ENCODE peak calls at places on chromosomes 16 and 17, in ten cellular contexts. I, B, C, O, Q, H, K, Z, Y and A are unnamed samples.

GRCh38 chr16:83354015-83354414 is 453.8 kb upstream of the HSBP1 start:
- DNase-seq in K (no peak), H (no peak), Z (no peak), Q (no peak), O (no peak), Y (no peak), B (no peak), C (no peak), I (no peak), A (no peak)

GRCh38 chr17:80793421-80793820 is 198.2 kb upstream of the CHMP6 start:
- DNase-seq in Z (no peak), Y (no peak), H (no peak), O (no peak), I (no peak), C (no peak), K (no peak), Q (no peak), B (no peak), A (no peak)

GRCh38 chr17:21218101-21218500 is 4.1 kb upstream of the TMEM11 start:
- DNase-seq in Y (no peak), I (peak; percentile 4), H (no peak), K (no peak), Q (no peak), O (peak; percentile 41), C (no peak), Z (peak; percentile 67), B (no peak), A (no peak)

GRCh38 chr17:16371742-16372141 is 9.1 kb upstream of the UBB start:
- DNase-seq in Q (no peak), I (no peak), H (no peak), K (peak; percentile 98), B (no peak), O (peak; percentile 59), Y (peak; percentile 69), C (no peak), Z (no peak), A (no peak)

GRCh38 chr16:8611886-8612595 is 9.5 kb upstream of the METTL22 start:
- DNase-seq in I (no peak), B (no peak), Q (no peak), C (no peak), Z (no peak), Y (no peak), O (peak; percentile 40), H (no peak), K (peak; percentile 19), A (no peak)

GRCh38 chr16:53714080-53715050 is 10.4 kb downstream of the FTO start:
- DNase-seq in Q (no peak), Y (no peak), H (no peak), K (no peak), Z (no peak), O (peak; percentile 71), B (no peak), C (no peak), I (no peak), A (no peak)

GRCh38 chr17:59785091-59785799 is 77.8 kb downstream of the VMP1 start:
- DNase-seq in K (no peak), B (no peak), Z (no peak), I (no peak), Q (no peak), H (no peak), C (no peak), O (peak; percentile 31), Y (peak; percentile 37), A (no peak)

GRCh38 chr17:54901230-54901847 is 687 bp downstream of the TOM1L1 start:
- DNase-seq in H (no peak), K (peak; percentile 8), I (no peak), B (no peak), C (no peak), Z (peak; percentile 34), Q (no peak), O (peak; percentile 71), Y (peak; percentile 83), A (no peak)

GRCh38 chr16:87792205-87792565 is 26.4 kb upstream of the KLHDC4 start:
- DNase-seq in K (no peak), Q (no peak), O (no peak), H (no peak), C (no peak), B (no peak), Y (no peak), Z (no peak), I (no peak), A (no peak)

GRCh38 chr16:87791295-87792204 is 25.8 kb upstream of the KLHDC4 start:
- DNase-seq in I (no peak), Q (no peak), H (no peak), Z (peak; percentile 35), O (no peak), K (no peak), C (no peak), Y (no peak), B (no peak), A (no peak)

GRCh38 chr16:87784812-87785211 is 19.0 kb upstream of the KLHDC4 start:
- DNase-seq in B (no peak), Q (no peak), H (no peak), Y (no peak), Z (no peak), I (no peak), K (peak; percentile 35), O (peak; percentile 34), C (no peak), A (no peak)

GRCh38 chr16:87790278-87791023 is 24.7 kb upstream of the KLHDC4 start:
- DNase-seq in O (no peak), Q (no peak), Y (peak; percentile 44), K (peak; percentile 33), B (no peak), H (no peak), C (no peak), I (no peak), Z (no peak), A (no peak)

GRCh38 chr16:87789437-87790277 is 23.9 kb upstream of the KLHDC4 start:
- DNase-seq in C (no peak), K (peak; percentile 86), Y (peak; percentile 86), H (no peak), Z (no peak), I (no peak), B (no peak), Q (no peak), O (peak; percentile 91), A (no peak)
- H3K27ac ChIP-seq in C (no peak overlapping the region), K (peak overlapping the region; percentile 37), Y (peak overlapping the region; percentile 76), H (no peak overlapping the region), Z (no peak overlapping the region), I (no peak overlapping the region), B (no peak overlapping the region), Q (no peak overlapping the region), O (peak overlapping the region; percentile 69), A (no peak overlapping the region)

DNA sequence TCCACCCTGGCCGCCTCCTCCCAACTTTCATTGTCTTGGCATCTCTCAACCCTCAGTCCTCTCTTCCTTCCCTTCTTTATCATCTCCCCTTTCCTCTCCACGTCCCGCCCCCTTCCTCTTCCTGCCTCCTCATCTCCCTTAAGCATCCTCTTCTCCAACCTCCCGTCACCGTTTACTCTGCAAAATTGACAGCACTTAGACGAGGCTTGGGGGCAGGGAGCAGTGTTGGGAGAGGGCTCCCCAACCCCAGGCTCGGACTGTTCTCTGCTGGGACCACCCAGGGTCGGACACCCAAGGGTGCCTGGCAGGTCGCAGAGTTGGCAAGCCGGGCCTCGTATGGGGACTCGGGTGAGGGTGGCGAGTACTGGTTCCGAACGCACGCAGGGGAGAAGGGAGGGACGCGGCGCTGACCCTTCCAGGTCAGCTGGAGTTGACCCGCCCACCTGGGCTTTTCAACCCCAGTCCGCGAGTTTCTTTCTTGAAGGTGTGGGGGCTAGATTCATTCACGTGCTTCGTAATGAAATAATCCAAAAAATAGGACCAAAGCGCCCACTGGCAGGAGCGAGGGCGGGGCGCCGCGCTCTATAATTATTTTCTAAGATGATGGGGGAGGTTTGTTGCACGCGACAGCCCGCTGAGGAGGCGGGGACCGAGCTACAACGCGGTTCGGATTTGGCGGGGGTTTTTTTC is 775 bp upstream of the PAGR1 start:
- DNase-seq in Y (no peak), B (no peak), K (no peak), Q (no peak), H (no peak), I (peak; percentile 77), Z (no peak), C (no peak), O (peak; percentile 42), A (no peak)
- H3K4me1 ChIP-seq in Y (peaks cover 44% of the 10 kb centered on the region), B (peaks cover 33% of the 10 kb centered on the region), K (peaks cover 21% of the 10 kb centered on the region), Q (peaks cover 68% of the 10 kb centered on the region), H (peaks cover 38% of the 10 kb centered on the region), I (peaks cover 60% of the 10 kb centered on the region), Z (peaks cover 6% of the 10 kb centered on the region), C (peaks cover 34% of the 10 kb centered on the region), O (peaks cover 24% of the 10 kb centered on the region), A (peaks cover 12% of the 10 kb centered on the region)

GRCh38 chr17:48575673-48576478 is 2.3 kb downstream of the HOXB4 start:
- DNase-seq in I (no peak), K (peak; percentile 67), Y (no peak), O (no peak), B (no peak), Q (no peak), Z (no peak), C (peak; percentile 33), H (no peak), A (no peak)

GRCh38 chr17:48576479-48577309 is 1.5 kb downstream of the HOXB4 start:
- DNase-seq in H (no peak), I (no peak), O (peak; percentile 68), B (no peak), K (peak; percentile 83), C (no peak), Z (no peak), Y (peak; percentile 60), Q (no peak), A (no peak)

GRCh38 chr17:48575066-48575582 is 3.0 kb downstream of the HOXB4 start:
- DNase-seq in Q (no peak), O (no peak), I (no peak), Y (peak; percentile 51), B (no peak), Z (no peak), H (no peak), K (peak; percentile 64), C (no peak), A (no peak)

GRCh38 chr17:48571826-48572417 is 6.2 kb downstream of the HOXB4 start:
- DNase-seq in O (no peak), H (no peak), Z (no peak), C (no peak), I (no peak), B (no peak), K (no peak), Y (no peak), Q (no peak), A (no peak)

DNA sequence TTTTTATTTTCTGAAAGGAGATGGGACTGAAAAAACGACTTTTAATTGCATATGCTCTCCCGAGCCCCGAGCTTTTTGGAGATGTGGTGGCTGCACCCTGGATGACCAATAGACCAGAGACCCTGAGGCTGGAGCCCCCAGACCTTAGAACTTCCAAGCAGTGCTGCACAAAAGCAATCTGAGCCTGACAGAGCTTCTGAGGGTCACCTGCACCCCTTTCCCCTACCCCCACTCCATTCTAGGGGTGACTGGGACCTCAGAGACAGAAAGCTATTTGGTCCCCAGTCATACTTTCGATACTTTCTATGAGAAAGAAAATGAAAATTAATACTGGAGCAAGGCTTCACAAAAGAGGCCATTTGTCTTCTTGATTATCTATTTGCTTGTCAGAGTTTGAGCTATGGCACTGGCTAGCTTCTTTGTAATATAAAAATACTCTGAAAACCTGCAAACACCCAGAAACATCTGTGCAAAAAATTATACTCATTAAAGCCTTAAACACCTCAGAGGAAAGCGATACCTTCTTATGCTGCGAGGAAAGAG is 3.6 kb downstream of the HOXB4 start:
- DNase-seq in Y (no peak), Q (no peak), B (no peak), Z (no peak), C (no peak), K (no peak), O (no peak), H (no peak), I (no peak), A (no peak)
- H3K27ac ChIP-seq in Y (no peak overlapping the region), Q (no peak overlapping the region), B (no peak overlapping the region), Z (no peak overlapping the region), C (no peak overlapping the region), K (peak overlapping the region; percentile 98), O (no peak overlapping the region), H (no peak overlapping the region), I (no peak overlapping the region), A (no peak overlapping the region)

GRCh38 chr17:63842173-63842539 is 329 bp downstream of the SMARCD2 start:
- DNase-seq in Z (no peak), B (no peak), I (peak; percentile 59), H (no peak), O (no peak), K (no peak), Q (no peak), C (no peak), Y (no peak), A (peak; percentile 27)
- H3K4me1 ChIP-seq in Z (no peaks in the 10 kb centered on the region), B (peaks cover 13% of the 10 kb centered on the region), I (peaks cover 44% of the 10 kb centered on the region), H (peaks cover 36% of the 10 kb centered on the region), O (peaks cover 38% of the 10 kb centered on the region), K (peaks cover 23% of the 10 kb centered on the region), Q (peaks cover 53% of the 10 kb centered on the region), C (peaks cover 22% of the 10 kb centered on the region), Y (peaks cover 33% of the 10 kb centered on the region), A (peaks cover 40% of the 10 kb centered on the region)